ENCODE peak calls at places on chromosomes 1 and 21, in five cellular contexts. B is thoracic aorta, G is breast epithelium, X is NT2/D1, A is heart left ventricle. D is an unnamed sample. For H3K9me3, the result is how much of the 10 kb centered on the place peaks cover.

GRCh38 chr21:14722841-14723483 is 176.8 kb upstream of the SAMSN1 start:
- DNase-seq in B (no peak), G (no peak), X (no peak), A (no peak), D (no peak)

GRCh38 chr1:203126866-203127671 is 457 bp upstream of the ADORA1 start:
- DNase-seq in B (no peak), G (no peak), X (no peak), A (no peak), D (no peak)

GRCh38 chr1:235722858-235723257 is 73.3 kb upstream of the GNG4 start:
- DNase-seq in B (no peak), G (no peak), X (no peak), A (no peak), D (no peak)

GRCh38 chr21:32131960-32132359 is 146.9 kb downstream of the MIS18A start:
- DNase-seq in B (no peak), G (no peak), X (no peak), A (no peak), D (no peak)

GRCh38 chr21:31371715-31372114 is 27.7 kb upstream of the TIAM1 start:
- DNase-seq in B (no peak), G (no peak), X (no peak), A (no peak), D (no peak)

GRCh38 chr1:53754484-53755312 is 15.7 kb upstream of the GLIS1 start:
- DNase-seq in B (no peak), G (no peak), X (peak), A (no peak), D (no peak)

GRCh38 chr1:17893891-17894631 is 138.9 kb downstream of the ACTL8 start:
- DNase-seq in B (no peak), G (no peak), X (no peak), A (no peak), D (no peak)

GRCh38 chr1:64915381-64916274 is 50.7 kb downstream of the JAK1 start:
- DNase-seq in B (no peak), G (no peak), X (no peak), A (no peak), D (no peak)

GRCh38 chr1:23369335-23370013 is at the start of gene ZNF436:
- DNase-seq in B (peak), G (peak), X (no peak), A (peak), D (peak)

GRCh38 chr1:212413902-212414327 is 771 bp downstream of the PACC1 start:
- DNase-seq in B (no peak), G (no peak), X (no peak), A (no peak), D (no peak)

GRCh38 chr21:44496900-44497550 is 41.7 kb downstream of the LRRC3 start:
- DNase-seq in B (no peak), G (no peak), X (no peak), A (peak), D (no peak)

GRCh38 chr21:44496196-44496899 is 41.0 kb downstream of the LRRC3 start:
- DNase-seq in B (no peak), G (no peak), X (no peak), A (no peak), D (no peak)

GRCh38 chr21:44494418-44494817 is 39.1 kb downstream of the LRRC3 start:
- DNase-seq in B (no peak), G (no peak), X (no peak), A (no peak), D (no peak)

GRCh38 chr21:44495641-44496040 is 40.3 kb downstream of the LRRC3 start:
- DNase-seq in B (no peak), G (no peak), X (no peak), A (peak), D (no peak)

GRCh38 chr21:44494956-44495355 is 39.6 kb downstream of the LRRC3 start:
- DNase-seq in B (no peak), G (no peak), X (no peak), A (no peak), D (no peak)
- H3K9me3 ChIP-seq in B (under half), G (under half), X (under half), A (under half), D (under half)

GRCh38 chr1:231264642-231265041 is 23.6 kb downstream of the GNPAT start:
- DNase-seq in B (no peak), G (no peak), X (no peak), A (no peak), D (no peak)
- H3K9me3 ChIP-seq in B (under half), G (under half), X (under half), A (under half), D (under half)

GRCh38 chr1:2907051-2907450 is 105.6 kb upstream of the TTC34 start:
- DNase-seq in B (no peak), G (no peak), X (no peak), A (no peak), D (no peak)

GRCh38 chr1:2906620-2907019 is 105.1 kb upstream of the TTC34 start:
- DNase-seq in B (no peak), G (no peak), X (no peak), A (no peak), D (no peak)

GRCh38 chr1:2908561-2908960 is 107.1 kb upstream of the TTC34 start:
- DNase-seq in B (no peak), G (no peak), X (no peak), A (no peak), D (no peak)

GRCh38 chr1:2909797-2910196 is 108.3 kb upstream of the TTC34 start:
- DNase-seq in B (no peak), G (no peak), X (no peak), A (no peak), D (no peak)

DNA sequence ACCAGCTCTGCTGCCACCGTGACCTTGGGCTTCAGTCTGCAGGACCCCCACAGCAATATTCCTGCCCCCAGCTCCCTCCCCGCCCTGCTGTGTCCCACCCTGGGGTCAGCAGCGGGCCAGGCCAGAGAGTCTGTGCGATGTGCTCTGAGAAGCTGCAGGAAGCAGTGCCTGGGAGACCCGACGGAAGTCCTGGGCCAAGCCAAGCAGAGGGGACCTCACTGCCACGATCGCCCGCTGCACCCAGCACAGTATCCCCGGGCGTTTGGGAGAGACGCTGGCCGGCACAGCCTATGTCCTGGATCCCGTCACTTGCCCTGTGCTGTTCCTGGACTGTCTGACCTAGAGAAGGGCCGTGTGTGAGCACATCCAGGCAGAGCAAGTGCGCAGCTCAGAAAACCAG is 106.6 kb upstream of the TTC34 start:
- DNase-seq in B (no peak), G (no peak), X (no peak), A (no peak), D (no peak)
- H3K9me3 ChIP-seq in B (under half), G (under half), X (under half), A (under half), D (under half)

DNA sequence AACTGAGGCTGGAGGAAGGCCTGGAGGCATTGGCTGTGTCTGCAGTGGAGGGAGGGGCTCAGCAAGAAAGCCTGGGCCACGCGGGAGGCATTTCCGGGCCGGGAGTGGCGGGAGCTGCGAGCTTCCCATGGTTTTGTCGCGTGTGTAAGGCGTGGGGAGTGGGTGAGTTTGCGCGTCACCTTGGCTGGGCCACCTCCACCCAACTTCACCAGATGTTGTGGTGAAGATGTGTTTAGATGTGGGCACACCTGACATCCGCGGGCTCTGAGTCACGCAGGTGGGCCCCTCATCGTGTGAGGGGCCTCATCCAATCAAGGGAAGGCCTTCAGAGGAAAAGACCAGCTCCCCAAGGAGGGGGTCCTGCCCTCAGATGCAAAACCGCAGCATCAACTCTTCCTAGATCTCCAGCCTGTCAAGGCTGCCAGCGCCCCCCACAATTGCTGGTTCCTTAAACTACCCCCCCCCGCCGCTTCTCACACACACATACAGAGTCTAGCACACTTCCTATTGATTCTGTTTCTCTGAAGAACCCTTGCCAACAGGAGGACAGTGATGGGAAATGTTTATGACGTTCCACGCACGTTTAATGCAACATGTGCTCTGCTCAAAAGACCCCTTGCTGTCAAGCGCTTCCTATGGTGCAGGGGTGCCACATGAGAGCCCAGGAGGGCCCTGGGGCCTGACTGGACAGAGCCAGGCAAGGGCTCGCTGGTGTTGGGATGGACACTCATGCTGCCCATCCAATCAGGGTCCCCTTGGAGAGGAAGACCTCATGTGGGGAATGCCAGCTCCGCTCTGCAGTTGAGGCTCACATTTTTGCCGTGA is 11.9 kb downstream of the ACTRT2 start:
- DNase-seq in B (no peak), G (no peak), X (no peak), A (no peak), D (no peak)
- H3K9me3 ChIP-seq in B (under half), G (under half), X (under half), A (under half), D (under half)

GRCh38 chr1:227526524-227526923 is 36.8 kb upstream of the ZNF678 start:
- DNase-seq in B (no peak), G (no peak), X (no peak), A (no peak), D (no peak)

DNA sequence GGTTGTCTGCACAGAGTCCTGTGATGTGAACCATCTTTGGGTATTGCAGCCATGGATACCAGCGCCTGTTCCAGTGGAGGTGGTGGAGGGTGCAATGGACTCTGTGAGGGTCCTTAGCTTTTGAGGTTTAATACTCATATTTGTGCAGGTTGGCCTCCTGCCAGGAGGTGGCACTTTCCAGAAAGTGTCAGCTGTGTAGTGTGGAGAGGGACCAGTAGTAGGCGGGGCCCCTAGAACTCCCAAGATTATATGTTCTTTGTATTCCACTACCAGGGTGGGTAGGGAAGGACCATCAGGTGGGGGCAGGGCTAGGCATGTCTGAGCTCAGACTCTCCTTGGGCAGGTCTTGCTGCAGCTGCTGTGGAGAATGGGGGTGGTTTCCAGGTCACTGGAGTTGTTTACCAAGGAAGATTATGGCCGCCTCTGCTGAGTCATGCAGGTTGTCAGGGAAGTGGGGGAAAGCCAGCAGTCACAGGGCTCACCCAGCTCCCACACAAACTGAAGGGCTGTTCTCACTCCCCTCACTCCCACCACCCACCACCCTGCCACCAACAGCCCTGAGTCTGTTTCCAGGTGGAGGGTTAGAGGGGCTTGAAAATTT is 31.2 kb upstream of the ZNF678 start:
- DNase-seq in B (no peak), G (no peak), X (no peak), A (no peak), D (no peak)
- H3K9me3 ChIP-seq in B (half or more), G (under half), X (half or more), A (under half), D (half or more)

GRCh38 chr1:248757784-248758195 is 2.2 kb upstream of the LYPD8 start:
- DNase-seq in B (no peak), G (no peak), X (no peak), A (no peak), D (no peak)
- H3K9me3 ChIP-seq in B (under half), G (under half), X (under half), A (under half), D (under half)

GRCh38 chr1:13228343-13228781 is 2.4 kb upstream of the PRAMEF18 start:
- DNase-seq in B (no peak), G (peak), X (no peak), A (no peak), D (no peak)
- H3K9me3 ChIP-seq in B (under half), G (under half), X (under half), A (under half), D (under half)